ENCODE peak calls at places on chromosomes 5 and 9, in four cellular contexts. One of them, this sample, is unnamed.

GRCh38 chr5:177350776-177351391 is 584 bp downstream of the LMAN2 start:
- DNase-seq in K562: no peak
- DNase-seq in HCT116: no peak
- DNase-seq in HepG2: no peak
- DNase-seq in this sample: no peak

GRCh38 chr5:148790545-148791333 is 35.7 kb upstream of the ADRB2 start:
- DNase-seq in K562: no peak
- DNase-seq in HCT116: no peak
- DNase-seq in HepG2: no peak
- DNase-seq in this sample: no peak

GRCh38 chr5:137496919-137497318 is 2.2 kb downstream of the SPOCK1 start:
- DNase-seq in K562: no peak
- DNase-seq in HCT116: no peak
- DNase-seq in HepG2: no peak
- DNase-seq in this sample: no peak

GRCh38 chr9:130765135-130766030 is 69.7 kb upstream of the ABL1 start:
- DNase-seq in K562: no peak
- DNase-seq in HCT116: no peak
- DNase-seq in HepG2: no peak
- DNase-seq in this sample: no peak

GRCh38 chr5:84779206-84779605 is 394.5 kb upstream of the EDIL3 start:
- DNase-seq in K562: no peak
- DNase-seq in HCT116: no peak
- DNase-seq in HepG2: no peak
- DNase-seq in this sample: no peak

GRCh38 chr5:151110122-151110681 is 29.4 kb upstream of the TNIP1 start:
- DNase-seq in K562: no peak
- DNase-seq in HCT116: no peak
- DNase-seq in HepG2: no peak
- DNase-seq in this sample: no peak

GRCh38 chr9:130177898-130178805 is 5.9 kb downstream of the NCS1 start:
- DNase-seq in K562: no peak
- DNase-seq in HCT116: no peak
- DNase-seq in HepG2: no peak
- DNase-seq in this sample: no peak

GRCh38 chr9:4831119-4831518 is 38.4 kb downstream of the RCL1 start:
- DNase-seq in K562: no peak
- DNase-seq in HCT116: no peak
- DNase-seq in HepG2: no peak
- DNase-seq in this sample: no peak

GRCh38 chr9:20835364-20836286 is 151.6 kb downstream of the FOCAD start:
- DNase-seq in K562: no peak
- DNase-seq in HCT116: no peak
- DNase-seq in HepG2: peak
- DNase-seq in this sample: no peak

GRCh38 chr9:133340256-133340655 is 4.3 kb upstream of the SURF6 start:
- DNase-seq in K562: no peak
- DNase-seq in HCT116: no peak
- DNase-seq in HepG2: no peak
- DNase-seq in this sample: no peak

GRCh38 chr5:138573949-138574670 is 1.1 kb downstream of the HSPA9 start:
- DNase-seq in K562: no peak
- DNase-seq in HCT116: no peak
- DNase-seq in HepG2: no peak
- DNase-seq in this sample: no peak

GRCh38 chr9:130768265-130768664 is 66.8 kb upstream of the ABL1 start:
- DNase-seq in K562: no peak
- DNase-seq in HCT116: no peak
- DNase-seq in HepG2: peak
- DNase-seq in this sample: no peak

GRCh38 chr5:76836181-76836580 is 13.6 kb upstream of the S100Z start:
- DNase-seq in K562: no peak
- DNase-seq in HCT116: no peak
- DNase-seq in HepG2: no peak
- DNase-seq in this sample: no peak

GRCh38 chr5:170483701-170484458 is 19.9 kb upstream of the KCNIP1 start:
- DNase-seq in K562: no peak
- DNase-seq in HCT116: no peak
- DNase-seq in HepG2: no peak
- DNase-seq in this sample: no peak

GRCh38 chr9:37430841-37431597 is 8.5 kb downstream of the GRHPR start:
- DNase-seq in K562: no peak
- DNase-seq in HCT116: no peak
- DNase-seq in HepG2: peak
- DNase-seq in this sample: no peak
- TF ChIP-seq JUND in K562: no peak
- TF ChIP-seq JUND in HCT116: no peak
- TF ChIP-seq JUND in HepG2: no peak
- TF ChIP-seq JUND in this sample: no peak

GRCh38 chr5:180839227-180839626 is 21.8 kb downstream of the ZFP62 start:
- DNase-seq in K562: no peak
- DNase-seq in HCT116: no peak
- DNase-seq in HepG2: no peak
- DNase-seq in this sample: no peak
- TF ChIP-seq JUND in K562: no peak
- TF ChIP-seq JUND in HCT116: no peak
- TF ChIP-seq JUND in HepG2: no peak
- TF ChIP-seq JUND in this sample: no peak

GRCh38 chr5:14383923-14384322 is 197.7 kb upstream of the OTULINL start:
- DNase-seq in K562: no peak
- DNase-seq in HCT116: no peak
- DNase-seq in HepG2: no peak
- DNase-seq in this sample: no peak

GRCh38 chr5:14385022-14385421 is 196.6 kb upstream of the OTULINL start:
- DNase-seq in K562: no peak
- DNase-seq in HCT116: no peak
- DNase-seq in HepG2: no peak
- DNase-seq in this sample: no peak

GRCh38 chr5:14376789-14377188 is 204.8 kb upstream of the OTULINL start:
- DNase-seq in K562: no peak
- DNase-seq in HCT116: no peak
- DNase-seq in HepG2: no peak
- DNase-seq in this sample: no peak

GRCh38 chr5:14380712-14381111 is 200.9 kb upstream of the OTULINL start:
- DNase-seq in K562: no peak
- DNase-seq in HCT116: no peak
- DNase-seq in HepG2: no peak
- DNase-seq in this sample: no peak

GRCh38 chr5:14379739-14380497 is 201.7 kb upstream of the OTULINL start:
- DNase-seq in K562: peak
- DNase-seq in HCT116: no peak
- DNase-seq in HepG2: no peak
- DNase-seq in this sample: no peak
- TF ChIP-seq JUND in K562: no peak
- TF ChIP-seq JUND in HCT116: no peak
- TF ChIP-seq JUND in HepG2: no peak
- TF ChIP-seq JUND in this sample: no peak

DNA sequence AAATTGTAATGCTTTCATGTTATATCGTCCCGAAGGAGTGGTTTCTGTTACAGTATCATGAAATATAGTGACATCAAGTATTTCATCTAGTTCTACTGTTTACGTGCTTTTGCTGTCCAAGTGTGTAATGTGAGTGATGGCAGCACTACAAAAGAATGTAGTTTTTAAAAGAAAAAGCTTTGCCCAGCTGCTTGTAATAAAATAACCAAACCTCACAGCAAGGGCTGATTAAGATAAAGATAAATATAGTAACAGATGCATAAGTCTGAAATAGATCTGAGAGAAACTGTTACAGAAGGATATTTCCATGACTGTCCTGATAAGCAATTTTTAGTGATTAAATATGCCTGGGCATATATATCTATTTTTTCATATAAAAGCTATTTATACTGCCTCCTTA is 106.4 kb downstream of the AUH start:
- DNase-seq in K562: no peak
- DNase-seq in HCT116: no peak
- DNase-seq in HepG2: no peak
- DNase-seq in this sample: no peak
- TF ChIP-seq JUND in K562: no peak
- TF ChIP-seq JUND in HCT116: no peak
- TF ChIP-seq JUND in HepG2: no peak
- TF ChIP-seq JUND in this sample: no peak

GRCh38 chr5:130652178-130652577 is 512.9 kb downstream of the HINT1 start:
- DNase-seq in K562: no peak
- DNase-seq in HCT116: peak
- DNase-seq in HepG2: no peak
- DNase-seq in this sample: no peak
- TF ChIP-seq JUND in K562: no peak
- TF ChIP-seq JUND in HCT116: peak
- TF ChIP-seq JUND in HepG2: no peak
- TF ChIP-seq JUND in this sample: no peak

DNA sequence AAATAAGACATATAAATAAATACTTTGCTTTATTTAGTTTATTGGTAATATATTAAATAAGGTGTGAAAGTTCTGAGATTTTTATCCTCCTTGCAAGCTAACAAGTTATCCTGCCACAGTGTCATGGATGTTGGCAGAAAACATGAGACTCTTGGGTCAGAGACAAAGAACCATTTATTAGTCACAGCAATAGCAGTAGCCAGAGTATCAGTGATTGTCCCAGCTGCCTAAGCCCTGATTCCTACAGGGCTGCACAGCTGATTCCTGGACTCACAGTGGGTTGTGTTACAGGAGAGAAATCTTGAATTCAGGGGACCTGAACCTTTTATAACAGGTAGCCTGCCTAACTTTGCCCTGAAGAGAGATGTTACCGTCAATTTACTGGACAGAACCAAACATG is 304.5 kb upstream of the ZNF608 start:
- DNase-seq in K562: no peak
- DNase-seq in HCT116: no peak
- DNase-seq in HepG2: no peak
- DNase-seq in this sample: no peak
- TF ChIP-seq JUND in K562: no peak
- TF ChIP-seq JUND in HCT116: no peak
- TF ChIP-seq JUND in HepG2: no peak
- TF ChIP-seq JUND in this sample: no peak

DNA sequence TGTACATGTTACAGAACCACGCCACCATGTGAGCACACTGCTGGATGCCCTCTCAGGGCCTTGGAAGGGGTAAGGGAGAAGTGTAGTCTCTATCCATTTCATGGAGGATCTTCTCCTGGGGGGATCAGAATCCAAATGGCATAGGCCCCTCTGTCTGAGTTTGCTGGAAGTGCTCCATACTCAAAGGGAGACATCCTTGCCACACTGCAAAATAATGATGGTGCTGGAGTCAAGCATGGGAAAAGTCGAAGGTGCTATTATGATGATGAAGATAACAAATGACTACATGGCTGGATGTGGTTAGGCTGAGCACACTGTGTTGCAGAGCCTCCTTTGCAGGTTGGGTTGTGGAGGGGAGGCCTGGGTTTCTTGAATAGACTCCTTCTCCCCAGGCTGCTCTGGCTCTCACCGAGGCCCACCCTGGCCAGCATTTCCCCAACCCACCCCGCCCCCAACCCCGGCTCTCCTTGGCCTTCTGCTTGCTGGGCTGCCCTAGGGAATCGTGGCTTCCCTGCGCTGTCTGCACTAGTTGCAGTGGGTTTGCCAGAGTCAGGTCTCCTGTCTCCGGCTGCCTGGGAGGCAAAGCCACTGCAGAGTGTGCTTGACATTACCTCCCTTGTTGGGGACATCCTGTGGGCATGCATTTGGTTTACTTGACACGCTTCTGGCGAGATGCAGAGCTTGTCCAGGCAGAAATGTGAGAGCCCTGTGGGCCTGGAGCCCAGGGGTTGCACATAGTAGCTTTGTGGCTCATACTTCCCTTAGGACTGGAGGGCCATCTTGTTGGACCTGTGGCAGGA is 3.0 kb downstream of the MVB12B start:
- DNase-seq in K562: no peak
- DNase-seq in HCT116: no peak
- DNase-seq in HepG2: no peak
- DNase-seq in this sample: peak
- TF ChIP-seq JUND in K562: no peak
- TF ChIP-seq JUND in HCT116: no peak
- TF ChIP-seq JUND in HepG2: no peak
- TF ChIP-seq JUND in this sample: no peak

DNA sequence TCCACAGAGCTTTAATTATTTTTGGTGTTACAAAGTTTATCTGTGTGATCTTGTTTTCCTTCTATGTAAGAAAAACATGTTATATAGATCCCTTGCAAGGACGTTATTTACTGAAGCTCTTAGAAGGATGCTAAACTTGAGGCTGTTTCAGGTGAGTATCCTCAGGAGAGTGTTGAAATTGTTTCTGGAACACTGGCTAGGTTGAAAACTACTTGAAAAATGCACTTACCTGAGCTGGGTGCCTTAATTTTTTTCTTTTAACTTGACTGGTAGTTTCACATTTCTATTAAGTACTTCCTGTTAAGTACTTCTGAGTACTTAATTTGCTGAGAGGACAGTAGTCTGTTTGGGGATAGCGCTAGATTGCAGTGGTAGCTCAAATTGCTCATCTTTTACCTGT is 18.1 kb downstream of the GPBP1 start:
- DNase-seq in K562: no peak
- DNase-seq in HCT116: no peak
- DNase-seq in HepG2: no peak
- DNase-seq in this sample: no peak
- TF ChIP-seq JUND in K562: no peak
- TF ChIP-seq JUND in HCT116: no peak
- TF ChIP-seq JUND in HepG2: no peak
- TF ChIP-seq JUND in this sample: no peak

GRCh38 chr9:125431741-125432271 is 170.2 kb downstream of the GAPVD1 start:
- DNase-seq in K562: no peak
- DNase-seq in HCT116: no peak
- DNase-seq in HepG2: no peak
- DNase-seq in this sample: no peak
- TF ChIP-seq JUND in K562: no peak
- TF ChIP-seq JUND in HCT116: no peak
- TF ChIP-seq JUND in HepG2: no peak
- TF ChIP-seq JUND in this sample: no peak